ENCODE peak calls at places on chromosomes 4 and X, in five cellular contexts. X, S, I, W and Y are unnamed samples.

GRCh38 chrX:46301903-46302302 is 243.3 kb downstream of the ZNF674 start:
- DNase-seq in X (no peak), S (no peak), I (no peak), W (no peak), Y (no peak)

GRCh38 chr4:182643801-182644311 is 273.3 kb downstream of the DCTD start:
- DNase-seq in X (peak; percentile 94), S (no peak), I (peak; percentile 61), W (no peak), Y (no peak)

GRCh38 chr4:153233761-153234371 is 29.6 kb downstream of the TRIM2 start:
- DNase-seq in X (peak; percentile 93), S (no peak), I (peak; percentile 75), W (no peak), Y (no peak)

GRCh38 chrX:140503230-140503585 is 1.7 kb downstream of the SOX3 start:
- DNase-seq in X (no peak), S (no peak), I (no peak), W (no peak), Y (no peak)

GRCh38 chr4:183326853-183327252 is 4.6 kb upstream of the CLDN24 start:
- DNase-seq in X (peak; percentile 40), S (no peak), I (peak; percentile 6), W (no peak), Y (no peak)

GRCh38 chrX:9902651-9903050 is 64.5 kb upstream of the CLDN34 start:
- DNase-seq in X (peak; percentile 34), S (no peak), I (no peak), W (no peak), Y (no peak)

GRCh38 chrX:88101968-88102367 is 584.4 kb downstream of the KLHL4 start:
- DNase-seq in X (no peak), S (no peak), I (no peak), W (no peak), Y (no peak)

GRCh38 chr4:3871881-3872833 is 106.0 kb downstream of the ADRA2C start:
- DNase-seq in X (no peak), S (no peak), I (no peak), W (no peak), Y (no peak)

GRCh38 chr4:5114911-5115310 is 63.6 kb downstream of the STK32B start:
- DNase-seq in X (peak; percentile 58), S (no peak), I (no peak), W (no peak), Y (no peak)

GRCh38 chr4:109294006-109294405 is 8.5 kb downstream of the COL25A1 start:
- DNase-seq in X (no peak), S (peak; percentile 54), I (peak; percentile 26), W (no peak), Y (no peak)

GRCh38 chrX:131789664-131790063 is 233.4 kb upstream of the STK26 start:
- DNase-seq in X (no peak), S (no peak), I (no peak), W (no peak), Y (no peak)

GRCh38 chr4:184384810-184385557 is 89.4 kb downstream of the IRF2 start:
- DNase-seq in X (peak; percentile 46), S (peak; percentile 25), I (no peak), W (no peak), Y (no peak)

GRCh38 chrX:9566150-9566621 is 101.3 kb downstream of the TBL1X start:
- DNase-seq in X (peak; percentile 91), S (no peak), I (peak; percentile 86), W (no peak), Y (peak; percentile 9)

GRCh38 chr4:1400191-1400805 is 5.9 kb downstream of the NKX1-1 start:
- DNase-seq in X (no peak), S (no peak), I (no peak), W (no peak), Y (no peak)

GRCh38 chr4:8707045-8707781 is 114.6 kb downstream of the CPZ start:
- DNase-seq in X (no peak), S (no peak), I (no peak), W (no peak), Y (no peak)

GRCh38 chrX:49995795-49996455 is 73.5 kb downstream of the CLCN5 start:
- DNase-seq in X (no peak), S (no peak), I (no peak), W (no peak), Y (no peak)

GRCh38 chrX:118392726-118393125 is 46.8 kb downstream of the WDR44 start:
- DNase-seq in X (peak; percentile 37), S (no peak), I (no peak), W (no peak), Y (no peak)

GRCh38 chr4:144894525-144894924 is 203.5 kb downstream of the ANAPC10 start:
- DNase-seq in X (peak; percentile 48), S (no peak), I (no peak), W (no peak), Y (no peak)

GRCh38 chr4:121686265-121686664 is 10.5 kb downstream of the ANXA5 start:
- DNase-seq in X (no peak), S (no peak), I (peak; percentile 38), W (no peak), Y (no peak)

GRCh38 chrX:103847174-103847870 is 15.3 kb upstream of the RAB9B start:
- DNase-seq in X (peak; percentile 26), S (no peak), I (peak; percentile 7), W (no peak), Y (no peak)

GRCh38 chrX:71997320-71997719 is 86.7 kb downstream of the NHSL2 start:
- DNase-seq in X (no peak), S (no peak), I (no peak), W (no peak), Y (no peak)

GRCh38 chr4:87219648-87220093 is 747 bp downstream of the KLHL8 start:
- DNase-seq in X (peak; percentile 33), S (peak; percentile 52), I (peak; percentile 20), W (peak; percentile 28), Y (no peak)

GRCh38 chr4:186813377-186814068 is 89.9 kb upstream of the FAT1 start:
- DNase-seq in X (no peak), S (no peak), I (no peak), W (no peak), Y (no peak)

GRCh38 chr4:70666369-70666768 is at the start of gene JCHAIN:
- DNase-seq in X (peak; percentile 43), S (peak; percentile 70), I (peak; percentile 24), W (no peak), Y (no peak)